ENCODE peak calls at places on chromosomes 7 and 10, in four cellular contexts. One of them, this sample, is unnamed.

GRCh38 chr10:32795598-32796183 is 162.3 kb downstream of the ITGB1 start:
- DNase-seq in fibroblast of lung: peak
- DNase-seq in HCT116: peak
- DNase-seq in mesendoderm: peak
- DNase-seq in this sample: no peak

GRCh38 chr7:147432068-147432467 is 1158.5 kb upstream of the C7orf33 start:
- DNase-seq in fibroblast of lung: peak
- DNase-seq in HCT116: no peak
- DNase-seq in mesendoderm: peak
- DNase-seq in this sample: no peak

GRCh38 chr10:113044015-113044755 is 94.1 kb downstream of the TCF7L2 start:
- DNase-seq in fibroblast of lung: no peak
- DNase-seq in HCT116: no peak
- DNase-seq in mesendoderm: no peak
- DNase-seq in this sample: no peak

GRCh38 chr7:155834486-155835048 is 22.3 kb upstream of the SHH start:
- DNase-seq in fibroblast of lung: no peak
- DNase-seq in HCT116: no peak
- DNase-seq in mesendoderm: no peak
- DNase-seq in this sample: no peak

GRCh38 chr7:75695036-75695435 is 43.7 kb downstream of the HIP1 start:
- DNase-seq in fibroblast of lung: no peak
- DNase-seq in HCT116: no peak
- DNase-seq in mesendoderm: no peak
- DNase-seq in this sample: no peak

GRCh38 chr7:152752513-152752912 is 7.0 kb upstream of the ACTR3B start:
- DNase-seq in fibroblast of lung: no peak
- DNase-seq in HCT116: no peak
- DNase-seq in mesendoderm: no peak
- DNase-seq in this sample: no peak

GRCh38 chr7:42292991-42293521 is 56.0 kb upstream of the GLI3 start:
- DNase-seq in fibroblast of lung: no peak
- DNase-seq in HCT116: no peak
- DNase-seq in mesendoderm: peak
- DNase-seq in this sample: peak

GRCh38 chr10:133420579-133420978 is 3.8 kb downstream of the SPRN start:
- DNase-seq in fibroblast of lung: no peak
- DNase-seq in HCT116: no peak
- DNase-seq in mesendoderm: no peak
- DNase-seq in this sample: no peak

GRCh38 chr7:6228865-6229264 is 43.6 kb downstream of the CYTH3 start:
- DNase-seq in fibroblast of lung: peak
- DNase-seq in HCT116: no peak
- DNase-seq in mesendoderm: no peak
- DNase-seq in this sample: no peak

GRCh38 chr7:42843209-42843800 is 68.6 kb downstream of the C7orf25 start:
- DNase-seq in fibroblast of lung: peak
- DNase-seq in HCT116: peak
- DNase-seq in mesendoderm: peak
- DNase-seq in this sample: peak

GRCh38 chr10:74139981-74140380 is 10.6 kb downstream of the AP3M1 start:
- DNase-seq in fibroblast of lung: no peak
- DNase-seq in HCT116: no peak
- DNase-seq in mesendoderm: no peak
- DNase-seq in this sample: no peak

GRCh38 chr7:69812756-69813155 is 214.5 kb downstream of the AUTS2 start:
- DNase-seq in fibroblast of lung: no peak
- DNase-seq in HCT116: no peak
- DNase-seq in mesendoderm: no peak
- DNase-seq in this sample: no peak

GRCh38 chr10:45545150-45545549 is 127.4 kb downstream of the ZFAND4 start:
- DNase-seq in fibroblast of lung: no peak
- DNase-seq in HCT116: no peak
- DNase-seq in mesendoderm: no peak
- DNase-seq in this sample: no peak

GRCh38 chr7:33556471-33556870 is 348.9 kb upstream of the BMPER start:
- DNase-seq in fibroblast of lung: no peak
- DNase-seq in HCT116: no peak
- DNase-seq in mesendoderm: no peak
- DNase-seq in this sample: no peak

GRCh38 chr10:34959321-34959720 is 130.8 kb downstream of the CUL2 start:
- DNase-seq in fibroblast of lung: no peak
- DNase-seq in HCT116: no peak
- DNase-seq in mesendoderm: no peak
- DNase-seq in this sample: no peak

GRCh38 chr7:1666251-1666778 is 3.8 kb upstream of the ELFN1 start:
- DNase-seq in fibroblast of lung: no peak
- DNase-seq in HCT116: no peak
- DNase-seq in mesendoderm: no peak
- DNase-seq in this sample: no peak

GRCh38 chr10:1715821-1716220 is 21.5 kb downstream of the ADARB2 start:
- DNase-seq in fibroblast of lung: no peak
- DNase-seq in HCT116: no peak
- DNase-seq in mesendoderm: peak
- DNase-seq in this sample: peak

GRCh38 chr7:93594250-93594649 is 19.7 kb upstream of the CALCR start:
- DNase-seq in fibroblast of lung: no peak
- DNase-seq in HCT116: no peak
- DNase-seq in mesendoderm: no peak
- DNase-seq in this sample: no peak

GRCh38 chr10:126917375-126917774 is 12.1 kb downstream of the DOCK1 start:
- DNase-seq in fibroblast of lung: no peak
- DNase-seq in HCT116: no peak
- DNase-seq in mesendoderm: no peak
- DNase-seq in this sample: no peak

GRCh38 chr10:61961278-61961677 is 59.8 kb downstream of the ARID5B start:
- DNase-seq in fibroblast of lung: no peak
- DNase-seq in HCT116: no peak
- DNase-seq in mesendoderm: no peak
- DNase-seq in this sample: no peak

DNA sequence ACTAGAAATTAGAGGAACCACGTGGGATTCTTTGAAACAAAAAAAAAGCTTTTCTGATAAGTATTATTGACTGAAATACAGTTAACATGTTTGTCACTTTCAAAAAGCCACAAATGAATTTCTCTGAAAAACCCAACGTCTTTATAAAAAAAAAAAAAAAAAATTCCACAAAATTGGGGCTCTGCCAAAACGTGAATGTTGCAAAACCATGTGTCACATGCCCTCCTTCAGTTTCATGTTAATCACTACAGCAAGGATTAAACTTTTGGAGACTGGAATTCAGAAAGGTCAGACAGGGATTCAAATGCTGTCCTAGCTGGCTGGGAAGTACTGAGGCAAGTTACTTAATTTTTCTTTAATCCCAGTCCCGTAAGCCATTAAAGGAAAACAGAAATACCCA is 278.0 kb upstream of the KLF14 start:
- DNase-seq in fibroblast of lung: peak
- DNase-seq in HCT116: no peak
- DNase-seq in mesendoderm: no peak
- DNase-seq in this sample: no peak
- H3K27ac ChIP-seq in fibroblast of lung: peak
- H3K27ac ChIP-seq in HCT116: peak
- H3K27ac ChIP-seq in mesendoderm: no peak
- H3K27ac ChIP-seq in this sample: peak

GRCh38 chr10:77989081-77989724 is 40.1 kb downstream of the POLR3A start:
- DNase-seq in fibroblast of lung: no peak
- DNase-seq in HCT116: no peak
- DNase-seq in mesendoderm: no peak
- DNase-seq in this sample: no peak
- H3K27ac ChIP-seq in fibroblast of lung: no peak
- H3K27ac ChIP-seq in HCT116: no peak
- H3K27ac ChIP-seq in mesendoderm: no peak
- H3K27ac ChIP-seq in this sample: no peak

GRCh38 chr10:95428702-95429101 is 132.5 kb downstream of the SORBS1 start:
- DNase-seq in fibroblast of lung: no peak
- DNase-seq in HCT116: no peak
- DNase-seq in mesendoderm: no peak
- DNase-seq in this sample: no peak
- H3K27ac ChIP-seq in fibroblast of lung: no peak
- H3K27ac ChIP-seq in HCT116: no peak
- H3K27ac ChIP-seq in mesendoderm: no peak
- H3K27ac ChIP-seq in this sample: no peak

GRCh38 chr7:111388912-111389311 is 173.4 kb downstream of the IMMP2L start:
- DNase-seq in fibroblast of lung: no peak
- DNase-seq in HCT116: no peak
- DNase-seq in mesendoderm: no peak
- DNase-seq in this sample: no peak
- H3K27ac ChIP-seq in fibroblast of lung: no peak
- H3K27ac ChIP-seq in HCT116: no peak
- H3K27ac ChIP-seq in mesendoderm: no peak
- H3K27ac ChIP-seq in this sample: no peak

GRCh38 chr7:7557252-7557651 is 9.4 kb upstream of the MIOS start:
- DNase-seq in fibroblast of lung: no peak
- DNase-seq in HCT116: no peak
- DNase-seq in mesendoderm: no peak
- DNase-seq in this sample: no peak

GRCh38 chr7:7553386-7553785 is 13.3 kb upstream of the MIOS start:
- DNase-seq in fibroblast of lung: no peak
- DNase-seq in HCT116: no peak
- DNase-seq in mesendoderm: no peak
- DNase-seq in this sample: no peak

GRCh38 chr7:7554021-7554432 is 12.7 kb upstream of the MIOS start:
- DNase-seq in fibroblast of lung: peak
- DNase-seq in HCT116: no peak
- DNase-seq in mesendoderm: no peak
- DNase-seq in this sample: peak

GRCh38 chr7:7556852-7557251 is 9.8 kb upstream of the MIOS start:
- DNase-seq in fibroblast of lung: no peak
- DNase-seq in HCT116: no peak
- DNase-seq in mesendoderm: no peak
- DNase-seq in this sample: no peak

DNA sequence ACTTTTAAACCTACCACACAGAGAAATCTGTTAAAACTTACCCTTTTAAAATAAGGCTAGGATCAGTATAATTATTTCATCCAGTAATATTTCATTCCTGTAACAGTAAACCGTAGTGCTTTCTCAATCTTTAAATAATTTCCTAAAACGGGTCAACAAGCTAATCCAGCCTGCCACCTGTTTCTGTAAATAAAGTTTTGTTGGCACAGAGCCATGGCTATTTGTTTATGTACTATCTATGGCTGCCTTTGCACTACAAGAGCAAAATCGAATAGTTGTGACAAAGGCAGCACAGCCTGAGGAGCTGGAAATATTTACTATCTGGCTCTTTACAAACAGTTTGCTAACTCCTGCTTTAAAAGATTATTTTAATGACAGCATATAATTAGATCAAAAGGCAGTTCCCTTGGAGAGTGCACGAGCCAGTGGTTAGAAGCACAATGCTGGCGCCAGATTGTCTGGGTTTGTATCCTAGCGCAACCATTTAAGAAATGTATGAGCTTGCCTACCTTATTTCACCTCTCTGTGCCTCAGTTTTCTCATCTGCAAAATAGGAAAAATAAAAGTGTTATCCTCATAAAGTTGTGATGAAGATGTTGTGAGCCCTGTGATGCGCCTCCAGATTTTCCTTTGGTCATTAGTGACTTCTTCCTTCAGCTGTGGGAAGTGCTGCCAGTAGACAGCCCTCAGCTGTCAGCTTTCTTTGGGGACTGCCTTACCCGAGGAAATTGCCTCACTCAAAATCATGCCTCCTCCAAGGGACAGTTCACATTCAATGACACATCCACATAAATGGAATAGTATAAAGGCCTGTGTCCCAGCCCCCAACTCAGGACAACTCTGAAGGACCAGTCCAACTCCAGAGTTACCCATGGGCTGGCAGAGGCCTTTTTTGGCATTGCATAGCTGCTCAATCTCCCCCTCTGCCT is 11.8 kb upstream of the MIOS start:
- DNase-seq in fibroblast of lung: no peak
- DNase-seq in HCT116: no peak
- DNase-seq in mesendoderm: no peak
- DNase-seq in this sample: no peak
- H3K27ac ChIP-seq in fibroblast of lung: no peak
- H3K27ac ChIP-seq in HCT116: no peak
- H3K27ac ChIP-seq in mesendoderm: no peak
- H3K27ac ChIP-seq in this sample: no peak

GRCh38 chr10:96636546-96636945 is 49.7 kb upstream of the TM9SF3 start:
- DNase-seq in fibroblast of lung: no peak
- DNase-seq in HCT116: no peak
- DNase-seq in mesendoderm: no peak
- DNase-seq in this sample: no peak
- H3K27ac ChIP-seq in fibroblast of lung: no peak
- H3K27ac ChIP-seq in HCT116: no peak
- H3K27ac ChIP-seq in mesendoderm: no peak
- H3K27ac ChIP-seq in this sample: no peak

GRCh38 chr10:110783509-110784103 is 88.1 kb upstream of the PDCD4 start:
- DNase-seq in fibroblast of lung: no peak
- DNase-seq in HCT116: no peak
- DNase-seq in mesendoderm: no peak
- DNase-seq in this sample: no peak
- H3K27ac ChIP-seq in fibroblast of lung: no peak
- H3K27ac ChIP-seq in HCT116: no peak
- H3K27ac ChIP-seq in mesendoderm: no peak
- H3K27ac ChIP-seq in this sample: no peak

GRCh38 chr7:50149364-50149763 is 56.3 kb upstream of the ZPBP start:
- DNase-seq in fibroblast of lung: no peak
- DNase-seq in HCT116: no peak
- DNase-seq in mesendoderm: no peak
- DNase-seq in this sample: no peak

GRCh38 chr7:50147952-50148351 is 54.9 kb upstream of the ZPBP start:
- DNase-seq in fibroblast of lung: no peak
- DNase-seq in HCT116: no peak
- DNase-seq in mesendoderm: no peak
- DNase-seq in this sample: no peak

GRCh38 chr7:50153141-50153540 is 60.1 kb upstream of the ZPBP start:
- DNase-seq in fibroblast of lung: no peak
- DNase-seq in HCT116: no peak
- DNase-seq in mesendoderm: no peak
- DNase-seq in this sample: no peak

GRCh38 chr7:50152486-50152885 is 59.4 kb upstream of the ZPBP start:
- DNase-seq in fibroblast of lung: no peak
- DNase-seq in HCT116: no peak
- DNase-seq in mesendoderm: no peak
- DNase-seq in this sample: no peak

GRCh38 chr7:50151661-50152060 is 58.6 kb upstream of the ZPBP start:
- DNase-seq in fibroblast of lung: no peak
- DNase-seq in HCT116: no peak
- DNase-seq in mesendoderm: no peak
- DNase-seq in this sample: no peak
- H3K27ac ChIP-seq in fibroblast of lung: no peak
- H3K27ac ChIP-seq in HCT116: no peak
- H3K27ac ChIP-seq in mesendoderm: no peak
- H3K27ac ChIP-seq in this sample: no peak

GRCh38 chr7:15801041-15801440 is 114.6 kb upstream of the MEOX2 start:
- DNase-seq in fibroblast of lung: no peak
- DNase-seq in HCT116: no peak
- DNase-seq in mesendoderm: no peak
- DNase-seq in this sample: no peak
- H3K27ac ChIP-seq in fibroblast of lung: no peak
- H3K27ac ChIP-seq in HCT116: no peak
- H3K27ac ChIP-seq in mesendoderm: no peak
- H3K27ac ChIP-seq in this sample: no peak